ENCODE peak calls at places on chromosomes 7 and 10, in ten cellular contexts. H, Y, A, S, W, F, X, K, Z and G are unnamed samples. For H3K4me1 and H3K9me3, the result is how much of the 10 kb centered on the place peaks cover.

GRCh38 chr7:102152672-102153585 is 133.7 kb upstream of the SH2B2 start:
- DNase-seq in H (peak), Y (peak), A (peak), S (peak), W (no peak), F (no peak), X (no peak), K (peak), Z (peak), G (peak)

GRCh38 chr7:128203047-128203491 is 38.0 kb upstream of the LEP start:
- DNase-seq in H (no peak), Y (no peak), A (no peak), S (no peak), W (no peak), F (no peak), X (no peak), K (no peak), Z (no peak), G (no peak)

GRCh38 chr10:89653410-89653828 is 8.4 kb upstream of the PANK1 start:
- DNase-seq in H (no peak), Y (no peak), A (no peak), S (peak), W (no peak), F (no peak), X (no peak), K (peak), Z (peak), G (no peak)

GRCh38 chr7:20083781-20084180 is 133.4 kb downstream of the MACC1 start:
- DNase-seq in H (no peak), Y (peak), A (peak), S (peak), W (no peak), F (no peak), X (peak), K (peak), Z (peak), G (no peak)

GRCh38 chr10:79488303-79488702 is 24.0 kb upstream of the EIF5AL1 start:
- DNase-seq in H (peak), Y (peak), A (peak), S (peak), W (no peak), F (peak), X (peak), K (peak), Z (peak), G (no peak)

GRCh38 chr7:95427123-95427522 is 7.7 kb downstream of the PON2 start:
- DNase-seq in H (no peak), Y (no peak), A (no peak), S (no peak), W (no peak), F (no peak), X (no peak), K (no peak), Z (no peak), G (no peak)

GRCh38 chr10:47268696-47269095 is 31.3 kb upstream of the GDF10 start:
- DNase-seq in H (no peak), Y (no peak), A (no peak), S (no peak), W (no peak), F (no peak), X (peak), K (no peak), Z (no peak), G (no peak)

GRCh38 chr7:104040666-104041065 is 51.2 kb upstream of the RELN start:
- DNase-seq in H (no peak), Y (no peak), A (no peak), S (no peak), W (no peak), F (no peak), X (no peak), K (no peak), Z (no peak), G (peak)

GRCh38 chr7:772005-772294 is 44.9 kb upstream of the PRKAR1B start:
- DNase-seq in H (no peak), Y (no peak), A (no peak), S (no peak), W (no peak), F (no peak), X (no peak), K (no peak), Z (no peak), G (no peak)

GRCh38 chr10:95334793-95335120 is 44.0 kb upstream of the PDLIM1 start:
- DNase-seq in H (no peak), Y (no peak), A (no peak), S (no peak), W (no peak), F (no peak), X (no peak), K (no peak), Z (no peak), G (no peak)

GRCh38 chr7:80134105-80134535 is 511 bp upstream of the GNAI1 start:
- DNase-seq in H (no peak), Y (no peak), A (no peak), S (no peak), W (peak), F (no peak), X (no peak), K (peak), Z (no peak), G (no peak)

GRCh38 chr10:124674768-124675222 is 69.4 kb downstream of the FAM53B start:
- DNase-seq in H (no peak), Y (no peak), A (no peak), S (no peak), W (no peak), F (no peak), X (no peak), K (no peak), Z (no peak), G (no peak)

GRCh38 chr7:73906874-73907273 is 45.9 kb downstream of the TMEM270 start:
- DNase-seq in H (no peak), Y (no peak), A (no peak), S (no peak), W (no peak), F (peak), X (peak), K (no peak), Z (no peak), G (no peak)

GRCh38 chr7:23234569-23235296 is 11.8 kb upstream of the GPNMB start:
- DNase-seq in H (no peak), Y (no peak), A (no peak), S (no peak), W (no peak), F (no peak), X (no peak), K (no peak), Z (no peak), G (no peak)

GRCh38 chr7:47669178-47669878 is 87.4 kb upstream of the TNS3 start:
- DNase-seq in H (peak), Y (peak), A (no peak), S (peak), W (no peak), F (peak), X (peak), K (peak), Z (peak), G (no peak)

GRCh38 chr7:80611353-80611752 is 27.1 kb upstream of the CD36 start:
- DNase-seq in H (no peak), Y (no peak), A (no peak), S (no peak), W (no peak), F (no peak), X (no peak), K (no peak), Z (no peak), G (no peak)

GRCh38 chr7:157165987-157166386 is 27.3 kb downstream of the UBE3C start:
- DNase-seq in H (no peak), Y (no peak), A (no peak), S (no peak), W (no peak), F (no peak), X (no peak), K (no peak), Z (no peak), G (no peak)

GRCh38 chr10:132539894-132540293 is 2.3 kb downstream of the INPP5A start:
- DNase-seq in H (no peak), Y (no peak), A (no peak), S (peak), W (no peak), F (no peak), X (no peak), K (peak), Z (peak), G (no peak)

GRCh38 chr10:93921338-93921737 is 27.6 kb downstream of the SLC35G1 start:
- DNase-seq in H (no peak), Y (no peak), A (no peak), S (no peak), W (no peak), F (no peak), X (no peak), K (no peak), Z (no peak), G (no peak)

GRCh38 chr7:24821045-24821853 is 64.0 kb upstream of the GSDME start:
- DNase-seq in H (peak), Y (no peak), A (peak), S (peak), W (peak), F (no peak), X (peak), K (peak), Z (peak), G (peak)
- H3K4me3 ChIP-seq in H (no peak), Y (peak), A (peak), S (peak), W (no peak), F (no peak), X (no peak), K (no peak), Z (no peak), G (no peak)

GRCh38 chr10:24485299-24485698 is 238.4 kb downstream of the ARHGAP21 start:
- DNase-seq in H (no peak), Y (no peak), A (no peak), S (no peak), W (no peak), F (no peak), X (no peak), K (no peak), Z (no peak), G (no peak)
- H3K4me1 ChIP-seq in H (under half), Y (under half), A (under half), S (under half), W (under half), F (under half), X (under half), K (under half), Z (under half), G (under half)

GRCh38 chr10:69055241-69055640 is 32.7 kb upstream of the SRGN start:
- DNase-seq in H (no peak), Y (no peak), A (no peak), S (no peak), W (no peak), F (no peak), X (no peak), K (no peak), Z (no peak), G (no peak)
- H3K9me3 ChIP-seq in H (under half), Y (under half), A (under half), S (under half), W (under half), F (under half), X (under half), K (under half), Z (under half), G (under half)

GRCh38 chr7:135709508-135709907 is 18.5 kb downstream of the SLC13A4 start:
- DNase-seq in H (no peak), Y (no peak), A (no peak), S (no peak), W (no peak), F (no peak), X (no peak), K (no peak), Z (no peak), G (no peak)

GRCh38 chr7:135708041-135708440 is 19.9 kb downstream of the SLC13A4 start:
- DNase-seq in H (no peak), Y (no peak), A (no peak), S (no peak), W (no peak), F (no peak), X (no peak), K (no peak), Z (no peak), G (no peak)

GRCh38 chr7:135712796-135713195 is 15.2 kb downstream of the SLC13A4 start:
- DNase-seq in H (no peak), Y (no peak), A (no peak), S (no peak), W (no peak), F (no peak), X (no peak), K (no peak), Z (no peak), G (no peak)

GRCh38 chr7:135712182-135712782 is 15.7 kb downstream of the SLC13A4 start:
- DNase-seq in H (no peak), Y (no peak), A (no peak), S (no peak), W (no peak), F (no peak), X (no peak), K (no peak), Z (no peak), G (no peak)

DNA sequence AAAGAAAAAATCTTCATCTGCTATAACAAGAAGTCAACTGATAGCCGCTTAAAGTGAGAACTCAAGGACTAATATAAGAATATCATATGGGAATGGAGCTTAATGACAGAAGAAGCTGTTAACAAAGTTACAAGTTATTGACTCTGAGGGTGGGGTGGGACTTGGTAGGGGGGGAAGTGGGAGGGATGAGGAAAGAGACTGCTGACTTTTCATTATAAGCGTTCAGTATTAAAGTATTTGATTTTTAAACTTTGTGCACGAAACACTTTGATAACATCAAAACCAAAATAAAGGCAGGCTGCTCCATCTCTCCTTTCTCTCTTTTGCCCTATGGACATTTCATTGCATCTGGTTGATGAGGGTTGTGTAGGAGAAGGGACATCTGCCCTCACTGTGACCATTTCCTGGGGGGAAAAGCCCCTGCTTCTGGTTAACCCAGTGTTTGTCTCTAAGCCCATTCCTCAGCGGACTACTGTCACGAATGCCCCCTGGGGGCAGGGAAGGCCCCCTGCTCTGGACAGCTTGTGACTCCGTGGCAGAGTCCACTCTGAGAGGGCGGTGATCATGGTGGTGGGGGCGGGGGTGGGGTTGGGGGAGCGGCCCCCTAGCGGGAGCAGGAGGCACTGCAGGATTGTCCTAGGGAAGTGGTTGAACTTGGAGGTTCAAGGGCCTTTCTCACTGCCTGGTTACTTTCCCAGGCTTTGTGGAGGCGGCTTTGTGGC is 17.4 kb downstream of the SLC13A4 start:
- DNase-seq in H (no peak), Y (no peak), A (peak), S (peak), W (no peak), F (no peak), X (no peak), K (no peak), Z (no peak), G (no peak)
- H3K4me3 ChIP-seq in H (no peak), Y (no peak), A (no peak), S (no peak), W (no peak), F (no peak), X (no peak), K (no peak), Z (no peak), G (no peak)

DNA sequence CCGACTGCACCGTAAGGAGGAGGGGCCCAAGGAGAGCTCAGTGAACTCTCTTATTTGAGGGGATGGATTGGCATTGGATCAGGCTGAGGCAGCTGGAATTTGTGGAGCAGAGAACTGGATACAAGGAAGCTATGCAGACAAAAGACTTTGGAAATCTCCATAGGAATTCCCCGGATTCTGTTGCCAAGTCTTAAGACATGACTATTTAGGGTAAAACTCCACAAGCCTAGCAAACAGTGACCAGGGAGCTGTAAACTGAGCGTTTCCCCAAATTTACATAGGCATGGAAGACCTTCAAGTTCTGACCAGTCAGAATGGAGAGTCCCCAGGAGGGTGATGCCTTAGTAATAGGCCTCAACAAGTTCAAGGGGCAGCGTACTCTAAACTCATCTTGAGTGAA is 82.5 kb upstream of the PCBD1 start:
- DNase-seq in H (no peak), Y (no peak), A (no peak), S (no peak), W (no peak), F (no peak), X (no peak), K (peak), Z (peak), G (no peak)
- H3K4me1 ChIP-seq in H (under half), Y (under half), A (under half), S (under half), W (under half), F (under half), X (under half), K (under half), Z (under half), G (under half)

GRCh38 chr7:97873606-97874005 is 1.4 kb upstream of the ASNS start:
- DNase-seq in H (no peak), Y (no peak), A (no peak), S (no peak), W (no peak), F (no peak), X (no peak), K (no peak), Z (no peak), G (no peak)
- H3K9me3 ChIP-seq in H (under half), Y (under half), A (under half), S (under half), W (under half), F (under half), X (under half), K (under half), Z (under half), G (under half)

GRCh38 chr10:13705526-13706169 is 118.9 kb downstream of the PRPF18 start:
- DNase-seq in H (peak), Y (no peak), A (no peak), S (no peak), W (no peak), F (no peak), X (no peak), K (no peak), Z (peak), G (no peak)
- H3K4me3 ChIP-seq in H (peak), Y (peak), A (no peak), S (no peak), W (peak), F (no peak), X (peak), K (peak), Z (peak), G (no peak)

GRCh38 chr7:36185092-36185491 is 32.0 kb downstream of the EEPD1 start:
- DNase-seq in H (no peak), Y (no peak), A (no peak), S (no peak), W (no peak), F (no peak), X (no peak), K (no peak), Z (no peak), G (no peak)

GRCh38 chr7:36186841-36187240 is 33.8 kb downstream of the EEPD1 start:
- DNase-seq in H (no peak), Y (no peak), A (no peak), S (no peak), W (peak), F (no peak), X (no peak), K (no peak), Z (no peak), G (no peak)

GRCh38 chr7:36185732-36186131 is 32.7 kb downstream of the EEPD1 start:
- DNase-seq in H (no peak), Y (no peak), A (no peak), S (peak), W (no peak), F (no peak), X (no peak), K (no peak), Z (no peak), G (no peak)

GRCh38 chr7:36188266-36188665 is 35.2 kb downstream of the EEPD1 start:
- DNase-seq in H (no peak), Y (no peak), A (no peak), S (no peak), W (no peak), F (no peak), X (no peak), K (no peak), Z (no peak), G (no peak)

GRCh38 chr7:36186359-36186758 is 33.3 kb downstream of the EEPD1 start:
- DNase-seq in H (no peak), Y (no peak), A (no peak), S (no peak), W (no peak), F (no peak), X (no peak), K (no peak), Z (no peak), G (no peak)
- H3K4me1 ChIP-seq in H (under half), Y (under half), A (under half), S (under half), W (under half), F (under half), X (under half), K (under half), Z (under half), G (under half)